ENCODE peak calls at places on chromosome 13, in six cellular contexts. T, Q, J, U, D and G are unnamed samples.

GRCh38 chr13:40389081-40389641 is 277.3 kb downstream of the FOXO1 start:
- DNase-seq in J (no peak), Q (no peak), D (no peak), U (no peak), T (peak; percentile 64), G (no peak)

GRCh38 chr13:34678154-34678553 is 263.9 kb upstream of the NBEA start:
- DNase-seq in Q (no peak), D (no peak), U (no peak), T (no peak), J (no peak), G (no peak)

GRCh38 chr13:24052547-24052981 is 108.0 kb upstream of the SPATA13 start:
- DNase-seq in Q (no peak), U (no peak), T (no peak), J (no peak), D (peak; percentile 27), G (no peak)

GRCh38 chr13:48818495-48818961 is 157.2 kb upstream of the FNDC3A start:
- DNase-seq in D (peak; percentile 4), Q (no peak), T (no peak), U (no peak), J (no peak), G (no peak)

GRCh38 chr13:50222569-50223332 is 207.5 kb downstream of the KCNRG start:
- DNase-seq in Q (peak; percentile 86), T (peak; percentile 76), D (no peak), J (no peak), U (no peak), G (no peak)

GRCh38 chr13:109500146-109500773 is 286.1 kb downstream of the IRS2 start:
- DNase-seq in D (peak; percentile 24), Q (no peak), T (no peak), J (no peak), U (no peak), G (no peak)

GRCh38 chr13:94598281-94598680 is 2.3 kb upstream of the TGDS start:
- DNase-seq in U (no peak), J (no peak), D (no peak), Q (no peak), T (no peak), G (no peak)

GRCh38 chr13:75360170-75360569 is 121.8 kb downstream of the TBC1D4 start:
- DNase-seq in J (no peak), U (no peak), Q (no peak), D (no peak), T (no peak), G (no peak)

GRCh38 chr13:110116072-110116487 is 190.9 kb downstream of the COL4A1 start:
- DNase-seq in U (peak; percentile 29), D (peak; percentile 30), J (peak; percentile 9), Q (no peak), T (peak; percentile 74), G (no peak)

GRCh38 chr13:79782541-79783216 is 301.7 kb downstream of the NDFIP2 start:
- DNase-seq in T (peak; percentile 45), D (no peak), J (no peak), U (no peak), Q (peak; percentile 91), G (peak; percentile 92)

GRCh38 chr13:110841846-110842245 is 73.0 kb downstream of the ANKRD10 start:
- DNase-seq in T (no peak), D (no peak), J (no peak), U (no peak), Q (no peak), G (no peak)

GRCh38 chr13:30900952-30901749 is 4.9 kb upstream of the MEDAG start:
- DNase-seq in D (no peak), Q (no peak), T (peak; percentile 14), J (no peak), U (no peak), G (no peak)

GRCh38 chr13:29885967-29886366 is 35.5 kb upstream of the UBL3 start:
- DNase-seq in D (no peak), U (no peak), J (no peak), T (no peak), Q (no peak), G (no peak)

GRCh38 chr13:28626266-28626665 is 32.7 kb upstream of the POMP start:
- DNase-seq in D (peak; percentile 70), J (no peak), Q (no peak), U (no peak), T (no peak), G (no peak)